ENCODE peak calls at places on chromosomes 7 and 10, in five cellular contexts. A is D721Med, V is NCI-H69, K is WTC11, Z is HFF-Myc. H is an unnamed sample.

GRCh38 chr10:26215534-26215922 is 1.0 kb upstream of the GAD2 start:
- DNase-seq in A (no peak), V (peak), K (no peak), Z (no peak), H (no peak)

GRCh38 chr10:71052708-71053107 is 159.7 kb upstream of the UNC5B start:
- DNase-seq in A (no peak), V (no peak), K (no peak), Z (no peak), H (no peak)

GRCh38 chr7:2037805-2038635 is 194.7 kb downstream of the MAD1L1 start:
- DNase-seq in A (peak), V (no peak), K (no peak), Z (no peak), H (no peak)

GRCh38 chr7:148772297-148773089 is 73.8 kb downstream of the CUL1 start:
- DNase-seq in A (peak), V (peak), K (no peak), Z (peak), H (peak)

GRCh38 chr10:62990126-62990525 is 143.0 kb upstream of the NRBF2 start:
- DNase-seq in A (no peak), V (no peak), K (no peak), Z (no peak), H (no peak)

GRCh38 chr7:128152721-128153120 is 88.4 kb upstream of the LEP start:
- DNase-seq in A (no peak), V (no peak), K (no peak), Z (no peak), H (no peak)

GRCh38 chr7:40922316-40922670 is 780.6 kb downstream of the INHBA start:
- DNase-seq in A (no peak), V (no peak), K (no peak), Z (no peak), H (no peak)

GRCh38 chr7:151261534-151261933 is 13.0 kb upstream of the SMARCD3 start:
- DNase-seq in A (no peak), V (peak), K (no peak), Z (no peak), H (no peak)

GRCh38 chr7:6691609-6692106 is 15.1 kb downstream of the ZNF12 start:
- DNase-seq in A (no peak), V (peak), K (no peak), Z (no peak), H (peak)

GRCh38 chr10:86347856-86348255 is 18.7 kb downstream of the GRID1 start:
- DNase-seq in A (no peak), V (no peak), K (no peak), Z (no peak), H (no peak)

GRCh38 chr10:69936091-69936490 is 116.6 kb upstream of the MACROH2A2 start:
- DNase-seq in A (no peak), V (peak), K (peak), Z (no peak), H (peak)

GRCh38 chr10:14433147-14433546 is 102.4 kb upstream of the FRMD4A start:
- DNase-seq in A (no peak), V (peak), K (no peak), Z (no peak), H (no peak)

GRCh38 chr7:2567663-2568238 is 9.0 kb downstream of the IQCE start:
- DNase-seq in A (no peak), V (no peak), K (peak), Z (no peak), H (peak)

GRCh38 chr7:157389951-157390730 is 53.3 kb downstream of the DNAJB6 start:
- DNase-seq in A (no peak), V (no peak), K (no peak), Z (no peak), H (no peak)

GRCh38 chr7:55552320-55553086 is 19.8 kb downstream of the VOPP1 start:
- DNase-seq in A (no peak), V (peak), K (no peak), Z (no peak), H (no peak)

GRCh38 chr7:4840097-4840501 is 21.7 kb downstream of the PAPOLB start:
- DNase-seq in A (no peak), V (peak), K (no peak), Z (no peak), H (no peak)

GRCh38 chr10:78433722-78434535 is 400.3 kb downstream of the RPS24 start:
- DNase-seq in A (no peak), V (peak), K (no peak), Z (no peak), H (peak)